ENCODE peak calls at places on chromosome 17, in five cellular contexts. A, I, U, V and C are unnamed samples.

GRCh38 chr17:4853195-4853762 is 20.1 kb downstream of the MINK1 start:
- DNase-seq in A (no peak), I (no peak), U (no peak), V (peak), C (no peak)

GRCh38 chr17:13736915-13737314 is 135.2 kb upstream of the HS3ST3A1 start:
- DNase-seq in A (no peak), I (no peak), U (no peak), V (no peak), C (no peak)

GRCh38 chr17:44170499-44171201 is at the start of gene ASB16:
- DNase-seq in A (peak), I (peak), U (peak), V (no peak), C (no peak)

GRCh38 chr17:68509151-68510057 is 2.8 kb upstream of the PRKAR1A start:
- DNase-seq in A (no peak), I (no peak), U (no peak), V (peak), C (no peak)

GRCh38 chr17:20159406-20160075 is 150.4 kb downstream of the SPECC1 start:
- DNase-seq in A (no peak), I (no peak), U (no peak), V (no peak), C (no peak)

GRCh38 chr17:65783845-65784334 is 222.4 kb upstream of the AXIN2 start:
- DNase-seq in A (no peak), I (peak), U (no peak), V (no peak), C (no peak)

GRCh38 chr17:48148029-48148759 is 40.6 kb downstream of the SNX11 start:
- DNase-seq in A (no peak), I (no peak), U (no peak), V (no peak), C (no peak)

GRCh38 chr17:33893192-33893591 is 361.9 kb upstream of the CCL2 start:
- DNase-seq in A (no peak), I (no peak), U (no peak), V (no peak), C (no peak)

GRCh38 chr17:76063880-76064546 is 8.3 kb downstream of the SRP68 start:
- DNase-seq in A (no peak), I (no peak), U (no peak), V (peak), C (no peak)

GRCh38 chr17:9928601-9929341 is 23.7 kb upstream of the RCVRN start:
- DNase-seq in A (peak), I (peak), U (peak), V (no peak), C (no peak)

GRCh38 chr17:37131064-37131463 is 182.3 kb downstream of the AATF start:
- DNase-seq in A (no peak), I (peak), U (no peak), V (no peak), C (no peak)

GRCh38 chr17:83105512-83105911 is 26.1 kb downstream of the METRNL start:
- DNase-seq in A (no peak), I (no peak), U (no peak), V (no peak), C (no peak)

GRCh38 chr17:43543771-43544575 is 2.2 kb downstream of the ETV4 start:
- DNase-seq in A (peak), I (no peak), U (peak), V (no peak), C (no peak)

GRCh38 chr17:61404702-61405046 is 5.0 kb downstream of the TBX2 start:
- DNase-seq in A (no peak), I (no peak), U (peak), V (no peak), C (no peak)

GRCh38 chr17:57186231-57187019 is 69.9 kb upstream of the MSI2 start:
- DNase-seq in A (no peak), I (peak), U (no peak), V (no peak), C (no peak)

GRCh38 chr17:1422907-1423306 is 22.9 kb upstream of the YWHAE start:
- DNase-seq in A (no peak), I (no peak), U (no peak), V (peak), C (no peak)

GRCh38 chr17:44007346-44008204 is 3.2 kb downstream of the NAGS start:
- DNase-seq in A (no peak), I (no peak), U (no peak), V (no peak), C (no peak)

GRCh38 chr17:48044851-48045250 is 3.3 kb upstream of the NFE2L1 start:
- DNase-seq in A (no peak), I (no peak), U (no peak), V (no peak), C (no peak)

GRCh38 chr17:72726936-72727335 is 365.6 kb downstream of the SLC39A11 start:
- DNase-seq in A (no peak), I (no peak), U (no peak), V (peak), C (peak)

GRCh38 chr17:18949566-18949965 is 2.4 kb upstream of the SLC5A10 start:
- DNase-seq in A (no peak), I (no peak), U (no peak), V (no peak), C (no peak)

GRCh38 chr17:78441271-78441986 is 63.0 kb downstream of the PGS1 start:
- DNase-seq in A (no peak), I (no peak), U (no peak), V (no peak), C (no peak)

GRCh38 chr17:39064374-39064773 is 87.1 kb downstream of the PLXDC1 start:
- DNase-seq in A (no peak), I (no peak), U (no peak), V (no peak), C (no peak)

GRCh38 chr17:11319894-11320293 is 78.9 kb downstream of the SHISA6 start:
- DNase-seq in A (no peak), I (no peak), U (no peak), V (no peak), C (no peak)

GRCh38 chr17:2393954-2394749 is 6.7 kb downstream of the MNT start:
- DNase-seq in A (peak), I (no peak), U (no peak), V (peak), C (no peak)

GRCh38 chr17:19410875-19411291 is at the start of gene RNF112:
- DNase-seq in A (no peak), I (peak), U (no peak), V (no peak), C (no peak)

GRCh38 chr17:77830816-77831490 is 127.5 kb upstream of the TNRC6C start:
- DNase-seq in A (no peak), I (no peak), U (no peak), V (no peak), C (no peak)

GRCh38 chr17:60557805-60558204 is 31.8 kb upstream of the APPBP2 start:
- DNase-seq in A (no peak), I (no peak), U (no peak), V (no peak), C (no peak)

GRCh38 chr17:41580244-41580575 is 6.5 kb downstream of the KRT14 start:
- DNase-seq in A (no peak), I (no peak), U (no peak), V (no peak), C (no peak)

GRCh38 chr17:58333396-58334207 is 5.0 kb upstream of the TSPOAP1 start:
- DNase-seq in A (no peak), I (no peak), U (peak), V (peak), C (no peak)

GRCh38 chr17:40093005-40093579 is 7.3 kb downstream of the NR1D1 start:
- DNase-seq in A (no peak), I (no peak), U (no peak), V (no peak), C (no peak)

GRCh38 chr17:65857713-65858112 is 296.3 kb upstream of the AXIN2 start:
- DNase-seq in A (no peak), I (no peak), U (no peak), V (no peak), C (no peak)

GRCh38 chr17:55726440-55726839 is 3.8 kb upstream of the TMEM100 start:
- DNase-seq in A (no peak), I (peak), U (no peak), V (no peak), C (no peak)

GRCh38 chr17:11305524-11305923 is 64.5 kb downstream of the SHISA6 start:
- DNase-seq in A (no peak), I (no peak), U (no peak), V (no peak), C (no peak)

DNA sequence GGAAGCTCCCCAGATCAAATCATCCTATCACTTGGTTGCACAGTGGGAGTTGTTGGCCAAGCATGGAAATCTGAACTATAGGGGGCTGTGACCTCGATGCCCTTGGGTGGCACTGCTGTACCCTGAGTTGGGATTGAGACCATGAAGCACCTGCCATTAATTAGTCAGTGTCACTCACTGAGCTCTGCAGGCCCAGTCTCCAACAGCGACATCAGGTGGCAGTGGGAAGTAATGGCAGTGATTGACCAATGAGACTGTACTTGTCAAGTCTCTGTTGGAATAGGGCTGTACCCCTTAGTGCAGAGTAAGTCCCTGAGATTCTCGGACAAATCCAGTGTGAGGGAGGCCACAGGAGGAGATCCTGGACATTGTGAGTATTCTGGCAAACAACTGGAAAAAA is 118.0 kb upstream of the RPL38 start:
- DNase-seq in A (peak), I (no peak), U (peak), V (peak), C (no peak)
- TF ChIP-seq CTCF in A (peak), I (peak), U (peak), V (peak), C (peak)

GRCh38 chr17:28878981-28879380 is 18.6 kb downstream of the FLOT2 start:
- DNase-seq in A (peak), I (peak), U (peak), V (peak), C (peak)
- TF ChIP-seq CTCF in A (peak), I (peak), U (peak), V (no peak), C (peak)

DNA sequence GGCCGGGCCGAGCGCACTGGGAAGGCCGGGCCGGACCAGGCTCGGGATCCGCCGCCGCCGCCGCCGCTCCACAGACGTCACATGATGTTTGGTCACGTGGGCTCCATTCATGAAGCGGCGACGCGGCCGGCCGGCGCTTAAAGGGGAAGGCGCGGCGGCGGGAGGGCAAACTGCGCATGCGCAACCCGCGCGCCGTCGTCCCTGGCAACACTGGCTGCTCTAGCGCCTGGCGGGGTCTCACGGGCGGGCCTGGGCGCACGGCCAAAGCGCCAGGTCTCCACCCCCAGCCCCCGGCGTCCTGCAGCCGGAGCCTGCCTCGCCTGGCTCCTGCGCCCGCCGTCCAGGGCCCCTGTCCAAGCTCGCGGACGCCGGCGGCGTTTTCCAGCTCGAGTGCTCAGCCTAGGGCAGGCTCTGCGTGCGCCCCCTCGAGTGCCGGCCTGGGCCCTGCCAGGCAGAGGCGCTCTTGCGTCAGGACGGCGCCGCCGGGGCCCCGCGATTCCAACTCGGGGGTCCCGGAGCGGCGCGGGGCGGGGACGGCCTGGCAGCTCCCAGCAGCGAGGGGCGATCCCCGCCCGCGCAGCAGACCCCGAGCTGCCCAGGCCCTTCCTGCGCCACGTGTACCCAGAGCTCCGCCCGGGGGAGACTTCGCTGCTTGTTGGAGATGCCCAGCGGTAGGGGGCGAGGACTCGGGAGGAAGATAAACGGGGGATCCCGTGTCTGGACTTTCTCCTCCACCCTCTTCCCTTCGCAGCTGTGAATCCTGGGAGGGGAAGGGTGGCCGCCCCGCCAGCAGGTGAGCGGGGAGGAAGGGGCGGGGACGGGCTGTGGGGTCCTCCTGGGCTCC is at the start of gene MAFG:
- DNase-seq in A (peak), I (peak), U (peak), V (peak), C (peak)
- TF ChIP-seq CTCF in A (peak), I (peak), U (no peak), V (peak), C (peak)

GRCh38 chr17:8176197-8176940 is at the start of gene TMEM107:
- DNase-seq in A (peak), I (peak), U (peak), V (peak), C (peak)
- TF ChIP-seq CTCF in A (no peak), I (peak), U (no peak), V (no peak), C (no peak)

DNA sequence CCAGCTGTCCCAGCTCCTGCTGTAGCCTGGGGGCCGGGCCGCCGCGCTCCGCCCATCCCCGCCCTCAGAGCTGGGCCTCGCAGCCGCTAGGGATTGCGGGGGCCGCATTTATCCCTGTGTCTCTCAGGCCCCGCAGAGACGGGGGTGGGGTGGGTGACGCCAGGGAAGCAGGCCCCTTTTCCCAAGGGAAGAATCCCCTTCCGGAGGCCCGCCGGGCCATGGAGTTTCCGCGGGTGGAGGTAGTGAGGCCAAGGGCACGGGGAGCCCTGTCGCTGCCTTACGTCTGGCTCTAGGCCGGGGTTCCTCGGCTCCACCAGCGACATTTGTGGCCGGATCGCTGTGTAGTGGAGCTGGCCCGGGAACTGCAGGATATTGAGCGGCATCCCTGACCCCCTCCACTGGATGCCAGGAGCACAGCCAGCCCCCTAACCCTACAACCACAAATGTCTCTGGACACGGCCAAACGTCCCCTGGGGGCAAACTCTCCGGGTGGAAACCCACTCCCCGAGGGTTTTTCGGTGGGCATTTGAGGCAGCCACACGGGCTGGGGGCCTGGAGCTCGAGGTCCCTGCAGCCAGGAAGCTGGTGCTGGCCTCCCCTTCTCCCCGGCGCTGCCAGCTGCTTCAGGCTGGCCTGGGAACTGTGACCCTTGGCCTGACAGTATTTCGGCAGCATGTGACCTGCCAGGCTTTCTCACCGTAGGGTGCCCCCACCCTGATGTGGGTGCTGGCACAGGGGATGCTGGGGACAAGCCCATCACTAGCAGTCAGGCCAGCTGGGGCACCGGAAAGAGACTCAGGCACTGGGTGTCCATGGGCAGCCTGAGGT is 12.0 kb upstream of the CD300A start:
- DNase-seq in A (peak), I (peak), U (no peak), V (peak), C (peak)
- TF ChIP-seq CTCF in A (no peak), I (peak), U (no peak), V (no peak), C (no peak)

GRCh38 chr17:21215935-21216334 is 2.0 kb upstream of the TMEM11 start:
- DNase-seq in A (no peak), I (peak), U (no peak), V (peak), C (no peak)

GRCh38 chr17:21213491-21214014 is 408 bp downstream of the TMEM11 start:
- DNase-seq in A (no peak), I (peak), U (peak), V (peak), C (no peak)

GRCh38 chr17:21214777-21215541 is 998 bp upstream of the TMEM11 start:
- DNase-seq in A (peak), I (peak), U (peak), V (peak), C (peak)

GRCh38 chr17:21213005-21213404 is 956 bp downstream of the TMEM11 start:
- DNase-seq in A (no peak), I (no peak), U (no peak), V (no peak), C (no peak)

DNA sequence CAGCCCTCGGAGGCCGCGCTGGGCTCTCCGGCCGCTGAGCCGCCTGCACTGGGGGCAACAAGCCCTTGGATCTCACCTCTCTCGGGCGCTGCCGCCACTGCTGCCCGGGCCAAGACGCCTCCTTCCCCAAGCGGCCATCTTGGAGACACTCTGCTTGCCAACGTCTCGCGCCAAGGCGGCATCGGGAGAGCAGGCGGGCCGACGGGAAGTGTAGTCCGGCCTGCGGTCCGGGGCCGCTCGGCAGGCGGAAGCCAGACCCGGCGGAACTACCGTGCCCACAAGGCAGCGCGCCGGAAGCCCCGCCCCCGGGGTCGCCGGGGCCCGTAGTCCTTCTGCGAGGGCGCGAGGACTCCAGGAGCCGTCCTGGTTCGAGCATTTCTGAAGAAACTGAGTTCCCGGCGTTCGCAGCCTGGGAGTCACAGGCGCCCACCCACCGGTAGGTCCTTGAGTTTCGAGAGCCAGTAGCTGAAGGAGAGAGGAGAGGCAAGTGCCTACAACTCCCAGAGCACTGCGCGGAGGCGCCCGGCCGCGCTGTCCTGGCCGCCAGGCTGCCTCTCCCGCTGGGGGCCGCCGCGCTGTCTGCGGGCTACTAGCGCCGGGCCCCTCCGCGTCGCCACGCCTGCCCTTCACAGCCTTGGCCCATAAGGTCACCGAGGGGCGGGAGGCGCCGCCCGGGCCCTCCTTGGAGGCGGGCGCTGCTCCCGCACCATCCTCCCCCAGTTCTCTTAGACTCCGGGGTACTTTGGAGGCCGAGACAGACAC is at the start of gene TMEM11:
- DNase-seq in A (peak), I (peak), U (peak), V (peak), C (peak)
- TF ChIP-seq CTCF in A (no peak), I (peak), U (no peak), V (no peak), C (no peak)

GRCh38 chr17:7822126-7822525 is 11.9 kb upstream of the KDM6B start:
- DNase-seq in A (peak), I (no peak), U (no peak), V (no peak), C (no peak)

GRCh38 chr17:7823581-7824001 is 10.4 kb upstream of the KDM6B start:
- DNase-seq in A (peak), I (peak), U (no peak), V (no peak), C (no peak)

GRCh38 chr17:7824021-7824924 is 9.7 kb upstream of the KDM6B start:
- DNase-seq in A (no peak), I (peak), U (no peak), V (no peak), C (no peak)

GRCh38 chr17:7820231-7820630 is 13.8 kb upstream of the KDM6B start:
- DNase-seq in A (no peak), I (peak), U (no peak), V (no peak), C (no peak)

GRCh38 chr17:7825206-7825980 is 8.6 kb upstream of the KDM6B start:
- DNase-seq in A (peak), I (peak), U (no peak), V (no peak), C (no peak)
- TF ChIP-seq CTCF in A (peak), I (no peak), U (no peak), V (peak), C (peak)